ENCODE peak calls at places on chromosomes 7 and 10, in five cellular contexts. D is colonic mucosa; O is kidney epithelial cell; Q is CD8-positive, alpha-beta T cell; V is K562. B is an unnamed sample.

GRCh38 chr10:110434477-110435096 is 63.1 kb upstream of the DUSP5 start:
- DNase-seq in D (no peak), Q (no peak), O (no peak), V (no peak), B (no peak)

GRCh38 chr10:26627320-26627719 is 70.2 kb upstream of the PDSS1 start:
- DNase-seq in V (peak; percentile 16), O (no peak), D (no peak), Q (no peak), B (peak; percentile 30)

GRCh38 chr10:16750461-16750860 is 66.8 kb downstream of the RSU1 start:
- DNase-seq in D (no peak), O (no peak), V (no peak), Q (no peak), B (no peak)

GRCh38 chr10:80201592-80202256 is 3.6 kb downstream of the ANXA11 start:
- DNase-seq in O (no peak), Q (no peak), V (peak; percentile 71), D (no peak), B (no peak)

GRCh38 chr7:94748371-94748770 is 92.4 kb upstream of the SGCE start:
- DNase-seq in O (no peak), V (no peak), Q (no peak), D (no peak), B (no peak)

GRCh38 chr10:103660364-103661197 is 167.1 kb downstream of the NEURL1 start:
- DNase-seq in O (no peak), Q (no peak), D (no peak), V (no peak), B (no peak)

GRCh38 chr10:31134303-31134928 is 102.8 kb upstream of the ZNF438 start:
- DNase-seq in V (no peak), O (peak; percentile 76), D (no peak), Q (no peak), B (peak; percentile 39)

GRCh38 chr10:63137306-63137705 is 4.2 kb downstream of the NRBF2 start:
- DNase-seq in D (no peak), O (peak; percentile 47), V (no peak), Q (no peak), B (no peak)

GRCh38 chr10:19592276-19592675 is 224.0 kb upstream of the PLXDC2 start:
- DNase-seq in D (no peak), O (peak; percentile 44), V (no peak), Q (no peak), B (no peak)

GRCh38 chr10:97861924-97862323 is 12.3 kb downstream of the GOLGA7B start:
- DNase-seq in D (no peak), Q (no peak), O (no peak), V (no peak), B (peak; percentile 56)

GRCh38 chr10:88974446-88975376 is 15.9 kb upstream of the FAS start:
- DNase-seq in V (no peak), Q (no peak), D (no peak), O (no peak), B (no peak)

GRCh38 chr7:107742678-107743566 is 1.0 kb upstream of the CBLL1 start:
- DNase-seq in V (no peak), Q (no peak), D (peak; percentile 67), O (peak; percentile 7), B (no peak)

GRCh38 chr7:51213618-51214017 is 103.0 kb downstream of the COBL start:
- DNase-seq in D (no peak), O (no peak), Q (no peak), V (no peak), B (no peak)

GRCh38 chr10:120593693-120594092 is 136.7 kb downstream of the PLPP4 start:
- DNase-seq in V (no peak), O (no peak), Q (no peak), D (no peak), B (no peak)

GRCh38 chr10:92691591-92692084 is 1.9 kb downstream of the HHEX start:
- DNase-seq in Q (no peak), O (no peak), D (peak; percentile 26), V (peak; percentile 45), B (no peak)

GRCh38 chr7:45974540-45975360 is 53.7 kb upstream of the IGFBP3 start:
- DNase-seq in D (no peak), O (no peak), Q (no peak), V (no peak), B (no peak)

GRCh38 chr10:11300071-11300470 is 282.4 kb downstream of the CELF2 start:
- DNase-seq in Q (no peak), D (no peak), V (no peak), O (no peak), B (no peak)

GRCh38 chr7:128005117-128005516 is 26.1 kb downstream of the LRRC4 start:
- DNase-seq in V (no peak), Q (no peak), D (no peak), O (no peak), B (no peak)

GRCh38 chr10:29132821-29133156 is 156.1 kb upstream of the LYZL1 start:
- DNase-seq in D (no peak), Q (no peak), O (no peak), V (peak; percentile 20), B (peak; percentile 57)

GRCh38 chr10:70131560-70131937 is 1.1 kb downstream of the AIFM2 start:
- DNase-seq in Q (no peak), O (no peak), V (no peak), D (no peak), B (no peak)

GRCh38 chr7:27252935-27253333 is 10.3 kb downstream of the EVX1 start:
- DNase-seq in D (no peak), V (no peak), Q (no peak), O (no peak), B (no peak)

GRCh38 chr10:32005050-32005449 is 51.2 kb downstream of the KIF5B start:
- DNase-seq in O (no peak), V (peak; percentile 78), D (peak; percentile 46), Q (peak; percentile 33), B (peak; percentile 73)

GRCh38 chr10:93867481-93867880 is 26.3 kb upstream of the SLC35G1 start:
- DNase-seq in Q (no peak), D (no peak), V (no peak), O (no peak), B (no peak)

GRCh38 chr7:100825760-100826545 is 1.4 kb downstream of the EPHB4 start:
- DNase-seq in D (peak; percentile 45), Q (no peak), V (peak; percentile 86), O (no peak), B (peak; percentile 56)

GRCh38 chr7:19020711-19021110 is 96.7 kb downstream of the TWIST1 start:
- DNase-seq in O (peak; percentile 21), V (no peak), D (no peak), Q (no peak), B (no peak)

GRCh38 chr10:131980757-131981428 is 830 bp downstream of the BNIP3 start:
- DNase-seq in D (no peak), Q (no peak), V (peak; percentile 21), O (no peak), B (no peak)

GRCh38 chr7:155836216-155837125 is 24.2 kb upstream of the SHH start:
- DNase-seq in D (no peak), O (no peak), Q (no peak), V (no peak), B (peak; percentile 21)

GRCh38 chr7:124403112-124403511 is 362.5 kb downstream of the GPR37 start:
- DNase-seq in O (no peak), Q (no peak), D (no peak), V (no peak), B (no peak)

DNA sequence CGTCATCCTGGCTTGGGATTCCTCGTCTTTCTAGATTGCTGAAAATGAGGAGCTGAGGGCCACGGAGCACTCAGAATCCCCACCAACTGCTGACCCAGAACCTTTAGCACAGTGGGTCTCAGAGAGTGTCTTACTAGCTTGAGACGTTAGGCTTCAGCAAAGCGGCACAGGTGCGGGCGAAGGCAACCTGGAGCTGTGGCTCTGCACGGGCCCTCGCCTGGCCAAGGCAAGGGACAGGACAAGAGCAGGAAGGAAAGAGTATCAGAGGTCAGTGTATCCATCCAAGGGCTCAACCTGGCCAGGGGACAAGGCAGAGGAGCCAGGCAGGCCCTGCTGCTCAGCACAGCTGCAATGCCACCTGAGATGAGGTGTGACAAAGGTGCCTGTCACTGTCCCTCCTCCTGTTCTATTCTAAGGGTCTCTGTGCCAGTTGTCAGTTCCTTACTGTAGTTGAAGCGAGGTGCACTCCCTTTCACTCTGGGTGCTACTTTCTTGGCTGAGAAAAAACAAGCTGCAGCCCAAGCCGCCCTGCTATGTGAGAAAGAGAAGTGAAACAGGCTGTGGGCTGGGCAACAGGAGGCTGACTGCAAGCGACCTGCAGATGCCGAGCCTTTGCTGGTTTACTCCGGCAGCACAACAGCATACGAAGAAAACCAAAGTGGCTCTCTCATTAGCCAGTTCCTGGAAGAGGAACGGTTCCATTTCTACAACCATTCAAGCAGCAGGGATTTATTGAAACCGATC is 33.3 kb upstream of the KDM7A start:
- DNase-seq in D (peak; percentile 37), V (no peak), O (no peak), Q (no peak), B (no peak)
- H3K27me3 ChIP-seq in D (no peaks in the 10 kb centered on the region), V (peaks cover 45% of the 10 kb centered on the region), O (peaks cover 11% of the 10 kb centered on the region), Q (no peaks in the 10 kb centered on the region), B (no peaks in the 10 kb centered on the region)

DNA sequence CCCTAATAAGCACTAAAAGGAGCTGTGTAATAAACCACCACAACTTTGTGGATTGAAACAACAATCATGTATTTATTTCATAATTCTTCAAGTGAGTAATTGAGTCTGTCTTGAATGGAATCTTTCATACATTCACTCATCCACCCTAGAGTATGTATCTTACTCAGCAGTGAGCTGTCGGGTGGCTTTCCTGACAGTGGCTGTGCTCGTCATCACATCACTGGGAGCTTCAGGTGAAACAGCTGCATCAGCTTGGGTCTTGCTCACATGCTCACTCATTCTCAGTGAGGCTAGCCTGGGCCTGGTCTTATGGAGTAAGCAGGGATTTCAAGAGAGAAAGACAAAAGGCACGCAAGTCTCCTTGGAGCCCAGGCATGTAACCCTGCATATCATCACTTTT is 271.4 kb downstream of the POM121L12 start:
- DNase-seq in O (no peak), D (no peak), V (no peak), Q (no peak), B (no peak)
- H3K4me3 ChIP-seq in O (no peak overlapping the region), D (no peak overlapping the region), V (no peak overlapping the region), Q (no peak overlapping the region), B (no peak overlapping the region)

DNA sequence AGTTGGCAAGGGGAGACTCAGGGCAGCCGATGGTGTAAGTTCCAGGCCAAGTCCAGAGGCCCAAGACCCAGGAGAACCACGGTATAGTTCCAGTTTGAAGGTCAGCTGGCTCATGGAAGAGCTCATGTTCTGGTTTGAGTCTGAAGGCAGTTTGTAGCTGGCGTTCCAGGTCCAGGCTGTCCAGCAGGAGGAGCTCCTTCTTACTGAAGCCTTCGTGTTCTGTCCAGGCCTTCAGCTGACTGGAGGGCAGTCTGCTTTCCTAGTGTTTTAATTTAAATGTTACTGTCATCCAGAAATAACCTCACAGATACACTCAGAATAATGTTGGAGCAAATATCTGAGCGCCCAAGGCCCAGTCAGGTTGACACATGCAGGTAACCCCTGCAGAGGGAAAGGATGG is 4.2 kb downstream of the SUN1 start:
- DNase-seq in O (no peak), V (peak; percentile 44), Q (no peak), D (no peak), B (no peak)
- TF ChIP-seq CTCF in O (peak; percentile 47), V (peak; percentile 67), Q (no peak), D (peak; percentile 37), B (peak; percentile 83)

GRCh38 chr7:3558410-3558809 is 257.4 kb downstream of the SDK1 start:
- DNase-seq in Q (no peak), O (no peak), D (no peak), V (no peak), B (no peak)

GRCh38 chr7:3561908-3562307 is 260.9 kb downstream of the SDK1 start:
- DNase-seq in O (no peak), Q (no peak), V (no peak), D (peak; percentile 34), B (peak; percentile 70)

GRCh38 chr7:3560495-3560894 is 259.4 kb downstream of the SDK1 start:
- DNase-seq in D (no peak), O (no peak), Q (no peak), V (no peak), B (no peak)

GRCh38 chr7:3564231-3564630 is 263.2 kb downstream of the SDK1 start:
- DNase-seq in Q (no peak), D (no peak), V (no peak), O (no peak), B (no peak)

GRCh38 chr7:3559178-3559765 is 258.2 kb downstream of the SDK1 start:
- DNase-seq in V (no peak), O (peak; percentile 93), D (no peak), Q (no peak), B (no peak)
- H3K27me3 ChIP-seq in V (no peaks in the 10 kb centered on the region), O (no peaks in the 10 kb centered on the region), D (no peaks in the 10 kb centered on the region), Q (no peaks in the 10 kb centered on the region), B (no peaks in the 10 kb centered on the region)

B was measured in Caco-2.